ENCODE peak calls at places on chromosomes 3 and 15, in seven cellular contexts. One of them, this sample, is unnamed.

GRCh38 chr15:77654975-77655374 is 22.3 kb upstream of the LINGO1 start:
- DNase-seq in K562: peak; percentile 73
- DNase-seq in GM12878: no peak
- DNase-seq in SK-N-SH: peak; percentile 54
- DNase-seq in HCT116: peak; percentile 22
- DNase-seq in HepG2: peak; percentile 45
- DNase-seq in H1: no peak
- DNase-seq in this sample: peak; percentile 49

GRCh38 chr3:197940745-197941384 is 9.1 kb upstream of the RPL35A start:
- DNase-seq in SK-N-SH: no peak
- DNase-seq in GM12878: no peak
- DNase-seq in HepG2: no peak
- DNase-seq in H1: no peak
- DNase-seq in K562: no peak
- DNase-seq in HCT116: no peak
- DNase-seq in this sample: no peak

GRCh38 chr3:96646596-96646995 is 167.8 kb upstream of the EPHA6 start:
- DNase-seq in SK-N-SH: no peak
- DNase-seq in H1: no peak
- DNase-seq in GM12878: no peak
- DNase-seq in HCT116: no peak
- DNase-seq in K562: no peak
- DNase-seq in HepG2: no peak
- DNase-seq in this sample: no peak

GRCh38 chr15:89462198-89462912 is 34.0 kb downstream of the RHCG start:
- DNase-seq in GM12878: no peak
- DNase-seq in HepG2: peak; percentile 79
- DNase-seq in HCT116: peak; percentile 13
- DNase-seq in K562: peak; percentile 37
- DNase-seq in H1: no peak
- DNase-seq in SK-N-SH: no peak
- DNase-seq in this sample: peak; percentile 65

GRCh38 chr3:71930056-71930991 is 145.4 kb upstream of the PROK2 start:
- DNase-seq in K562: peak; percentile 23
- DNase-seq in HepG2: peak; percentile 14
- DNase-seq in GM12878: no peak
- DNase-seq in HCT116: peak; percentile 23
- DNase-seq in SK-N-SH: peak; percentile 55
- DNase-seq in H1: no peak
- DNase-seq in this sample: peak; percentile 56

GRCh38 chr3:32880225-32880624 is 62.4 kb downstream of the TRIM71 start:
- DNase-seq in K562: no peak
- DNase-seq in GM12878: no peak
- DNase-seq in HepG2: no peak
- DNase-seq in H1: no peak
- DNase-seq in SK-N-SH: no peak
- DNase-seq in HCT116: no peak
- DNase-seq in this sample: no peak

GRCh38 chr3:71973337-71974030 is 188.5 kb upstream of the PROK2 start:
- DNase-seq in SK-N-SH: no peak
- DNase-seq in K562: no peak
- DNase-seq in GM12878: no peak
- DNase-seq in HCT116: no peak
- DNase-seq in HepG2: no peak
- DNase-seq in H1: no peak
- DNase-seq in this sample: no peak

GRCh38 chr15:66456211-66456610 is 41.4 kb downstream of the SNAPC5 start:
- DNase-seq in H1: no peak
- DNase-seq in K562: no peak
- DNase-seq in GM12878: no peak
- DNase-seq in HepG2: no peak
- DNase-seq in HCT116: no peak
- DNase-seq in SK-N-SH: no peak
- DNase-seq in this sample: no peak

GRCh38 chr3:64345351-64345750 is 120.1 kb upstream of the PRICKLE2 start:
- DNase-seq in HCT116: no peak
- DNase-seq in GM12878: no peak
- DNase-seq in SK-N-SH: peak; percentile 9
- DNase-seq in H1: no peak
- DNase-seq in K562: no peak
- DNase-seq in HepG2: no peak
- DNase-seq in this sample: no peak

GRCh38 chr3:148075829-148076716 is 621.6 kb upstream of the AGTR1 start:
- DNase-seq in K562: no peak
- DNase-seq in HCT116: peak; percentile 38
- DNase-seq in SK-N-SH: peak; percentile 49
- DNase-seq in GM12878: no peak
- DNase-seq in HepG2: peak; percentile 16
- DNase-seq in H1: peak; percentile 7
- DNase-seq in this sample: peak; percentile 72

GRCh38 chr15:69623521-69624513 is 171.2 kb downstream of the RPLP1 start:
- DNase-seq in H1: no peak
- DNase-seq in HCT116: no peak
- DNase-seq in GM12878: no peak
- DNase-seq in HepG2: no peak
- DNase-seq in K562: no peak
- DNase-seq in SK-N-SH: no peak
- DNase-seq in this sample: no peak

GRCh38 chr3:84601303-84601702 is 357.5 kb upstream of the CADM2 start:
- DNase-seq in HCT116: no peak
- DNase-seq in K562: no peak
- DNase-seq in GM12878: no peak
- DNase-seq in H1: no peak
- DNase-seq in HepG2: peak; percentile 23
- DNase-seq in SK-N-SH: no peak
- DNase-seq in this sample: peak; percentile 24

GRCh38 chr15:61974759-61975158 is 85.5 kb downstream of the VPS13C start:
- DNase-seq in SK-N-SH: no peak
- DNase-seq in GM12878: no peak
- DNase-seq in HepG2: no peak
- DNase-seq in H1: no peak
- DNase-seq in HCT116: peak; percentile 8
- DNase-seq in K562: no peak
- DNase-seq in this sample: peak; percentile 13

GRCh38 chr15:68277131-68277604 is 377 bp upstream of the FEM1B start:
- DNase-seq in H1: no peak
- DNase-seq in K562: no peak
- DNase-seq in GM12878: no peak
- DNase-seq in HepG2: no peak
- DNase-seq in HCT116: no peak
- DNase-seq in SK-N-SH: peak; percentile 72
- DNase-seq in this sample: peak; percentile 11

GRCh38 chr3:197149528-197149927 is 119.9 kb upstream of the MELTF start:
- DNase-seq in H1: no peak
- DNase-seq in K562: no peak
- DNase-seq in HepG2: no peak
- DNase-seq in HCT116: no peak
- DNase-seq in SK-N-SH: no peak
- DNase-seq in GM12878: no peak
- DNase-seq in this sample: no peak

GRCh38 chr3:195551381-195551978 is 8.4 kb upstream of the PPP1R2 start:
- DNase-seq in K562: no peak
- DNase-seq in HepG2: no peak
- DNase-seq in H1: no peak
- DNase-seq in GM12878: no peak
- DNase-seq in HCT116: no peak
- DNase-seq in SK-N-SH: no peak
- DNase-seq in this sample: peak; percentile 88

GRCh38 chr3:17078885-17079465 is 194.2 kb downstream of the PLCL2 start:
- DNase-seq in HepG2: no peak
- DNase-seq in SK-N-SH: no peak
- DNase-seq in GM12878: no peak
- DNase-seq in HCT116: no peak
- DNase-seq in H1: no peak
- DNase-seq in K562: no peak
- DNase-seq in this sample: no peak

GRCh38 chr3:94704467-94704866 is 641.6 kb downstream of the NSUN3 start:
- DNase-seq in HepG2: no peak
- DNase-seq in H1: no peak
- DNase-seq in HCT116: no peak
- DNase-seq in SK-N-SH: no peak
- DNase-seq in GM12878: no peak
- DNase-seq in K562: no peak
- DNase-seq in this sample: no peak

GRCh38 chr3:107375682-107376081 is 1.6 kb upstream of the CCDC54 start:
- DNase-seq in K562: no peak
- DNase-seq in HepG2: no peak
- DNase-seq in H1: no peak
- DNase-seq in HCT116: no peak
- DNase-seq in GM12878: no peak
- DNase-seq in SK-N-SH: no peak
- DNase-seq in this sample: no peak

GRCh38 chr3:60696559-60697125 is 554.6 kb downstream of the FHIT start:
- DNase-seq in GM12878: no peak
- DNase-seq in HCT116: no peak
- DNase-seq in SK-N-SH: no peak
- DNase-seq in H1: no peak
- DNase-seq in HepG2: no peak
- DNase-seq in K562: no peak
- DNase-seq in this sample: no peak

GRCh38 chr3:69881756-69882428 is 117.6 kb upstream of the SAMMSON start:
- DNase-seq in HCT116: no peak
- DNase-seq in H1: no peak
- DNase-seq in K562: no peak
- DNase-seq in GM12878: no peak
- DNase-seq in SK-N-SH: no peak
- DNase-seq in HepG2: no peak
- DNase-seq in this sample: no peak

GRCh38 chr3:188092648-188093047 is 61.3 kb upstream of the LPP start:
- DNase-seq in HepG2: no peak
- DNase-seq in K562: no peak
- DNase-seq in GM12878: no peak
- DNase-seq in H1: no peak
- DNase-seq in SK-N-SH: no peak
- DNase-seq in HCT116: no peak
- DNase-seq in this sample: no peak

GRCh38 chr3:71900057-71900456 is 115.1 kb upstream of the PROK2 start:
- DNase-seq in HepG2: no peak
- DNase-seq in GM12878: no peak
- DNase-seq in H1: no peak
- DNase-seq in K562: no peak
- DNase-seq in SK-N-SH: no peak
- DNase-seq in HCT116: no peak
- DNase-seq in this sample: no peak

DNA sequence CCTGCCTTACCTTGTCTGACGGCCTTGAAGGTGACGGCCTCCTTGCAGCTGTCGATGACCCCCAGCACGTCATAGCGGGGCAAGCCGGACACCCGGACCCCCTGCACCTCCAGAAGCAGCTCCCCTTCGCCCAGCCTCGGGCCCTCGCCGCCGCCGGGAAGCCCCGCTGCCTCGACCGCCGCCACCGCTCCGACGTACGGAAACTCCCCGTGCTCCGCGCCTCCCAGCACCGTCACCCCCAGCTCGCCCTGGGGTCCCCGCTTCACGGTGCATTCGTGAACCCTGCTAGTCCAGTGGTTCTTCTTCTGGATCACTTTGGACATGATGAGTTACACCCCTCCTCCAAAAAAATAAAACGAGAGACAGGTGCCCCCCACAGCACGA is 740 bp downstream of the MAGI1 start:
- DNase-seq in H1: no peak
- DNase-seq in HCT116: no peak
- DNase-seq in HepG2: no peak
- DNase-seq in SK-N-SH: peak; percentile 64
- DNase-seq in K562: peak; percentile 7
- DNase-seq in GM12878: no peak
- DNase-seq in this sample: no peak
- TF ChIP-seq JUND in H1: no peak
- TF ChIP-seq JUND in HCT116: no peak
- TF ChIP-seq JUND in HepG2: no peak
- TF ChIP-seq JUND in SK-N-SH: no peak
- TF ChIP-seq JUND in K562: no peak
- TF ChIP-seq JUND in GM12878: no peak
- TF ChIP-seq JUND in this sample: no peak

GRCh38 chr3:46208167-46208704 is at the start of gene CCR1:
- DNase-seq in HepG2: peak; percentile 37
- DNase-seq in HCT116: peak; percentile 45
- DNase-seq in H1: peak; percentile 17
- DNase-seq in GM12878: peak; percentile 92
- DNase-seq in K562: no peak
- DNase-seq in SK-N-SH: no peak
- DNase-seq in this sample: no peak
- TF ChIP-seq JUND in HepG2: no peak
- TF ChIP-seq JUND in HCT116: no peak
- TF ChIP-seq JUND in H1: no peak
- TF ChIP-seq JUND in GM12878: no peak
- TF ChIP-seq JUND in K562: no peak
- TF ChIP-seq JUND in SK-N-SH: no peak
- TF ChIP-seq JUND in this sample: no peak

GRCh38 chr3:102514241-102514640 is 79.4 kb downstream of the ZPLD1 start:
- DNase-seq in SK-N-SH: no peak
- DNase-seq in HepG2: no peak
- DNase-seq in H1: no peak
- DNase-seq in K562: no peak
- DNase-seq in GM12878: no peak
- DNase-seq in HCT116: no peak
- DNase-seq in this sample: no peak

GRCh38 chr3:102510663-102511062 is 75.8 kb downstream of the ZPLD1 start:
- DNase-seq in K562: no peak
- DNase-seq in GM12878: no peak
- DNase-seq in HepG2: no peak
- DNase-seq in H1: no peak
- DNase-seq in SK-N-SH: no peak
- DNase-seq in HCT116: no peak
- DNase-seq in this sample: no peak

GRCh38 chr3:102511168-102511567 is 76.4 kb downstream of the ZPLD1 start:
- DNase-seq in GM12878: no peak
- DNase-seq in HCT116: no peak
- DNase-seq in K562: no peak
- DNase-seq in H1: no peak
- DNase-seq in HepG2: no peak
- DNase-seq in SK-N-SH: no peak
- DNase-seq in this sample: no peak

GRCh38 chr3:102512734-102513518 is 78.1 kb downstream of the ZPLD1 start:
- DNase-seq in GM12878: no peak
- DNase-seq in SK-N-SH: no peak
- DNase-seq in HepG2: no peak
- DNase-seq in H1: no peak
- DNase-seq in K562: no peak
- DNase-seq in HCT116: no peak
- DNase-seq in this sample: no peak
- TF ChIP-seq JUND in GM12878: no peak
- TF ChIP-seq JUND in SK-N-SH: peak; percentile 20
- TF ChIP-seq JUND in HepG2: no peak
- TF ChIP-seq JUND in H1: no peak
- TF ChIP-seq JUND in K562: no peak
- TF ChIP-seq JUND in HCT116: no peak
- TF ChIP-seq JUND in this sample: no peak

DNA sequence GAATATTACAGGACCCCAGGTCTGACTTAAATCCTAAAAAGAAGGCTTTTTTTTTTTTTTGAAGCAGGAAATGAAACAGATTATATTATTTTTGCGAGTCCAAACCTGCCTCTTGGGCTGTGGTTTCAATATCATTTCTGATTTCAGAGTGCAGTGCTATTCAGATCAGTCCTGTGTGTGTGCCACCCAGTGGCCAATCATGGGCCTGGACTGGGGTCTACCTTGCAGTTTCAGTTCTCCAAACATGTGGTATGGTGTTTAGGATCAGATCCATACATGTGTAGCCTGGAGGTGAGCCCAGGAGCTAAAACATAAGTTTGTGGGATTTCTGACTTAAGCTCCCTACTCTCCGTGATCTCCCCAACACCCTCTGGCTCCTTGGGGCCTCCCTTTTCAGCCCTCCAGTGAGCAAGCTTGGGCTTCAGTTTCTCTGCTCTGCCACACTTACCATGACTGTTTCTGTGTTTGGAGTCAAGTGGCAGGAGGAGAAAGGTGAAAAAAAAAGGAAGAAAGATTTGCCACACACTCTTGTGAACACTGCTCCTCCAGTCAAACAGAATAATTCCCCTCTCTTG is 12.1 kb upstream of the THSD4 start:
- DNase-seq in K562: no peak
- DNase-seq in GM12878: peak; percentile 26
- DNase-seq in HCT116: peak; percentile 50
- DNase-seq in H1: no peak
- DNase-seq in SK-N-SH: no peak
- DNase-seq in HepG2: peak; percentile 15
- DNase-seq in this sample: peak; percentile 77
- TF ChIP-seq JUND in K562: no peak
- TF ChIP-seq JUND in GM12878: no peak
- TF ChIP-seq JUND in HCT116: no peak
- TF ChIP-seq JUND in H1: no peak
- TF ChIP-seq JUND in SK-N-SH: no peak
- TF ChIP-seq JUND in HepG2: no peak
- TF ChIP-seq JUND in this sample: no peak

This sample was measured in T47D.